ENCODE peak calls at places on chromosome 20, in six cellular contexts. C, K, B, X, E and U are unnamed samples.

GRCh38 chr20:17735959-17736621 is 36.3 kb downstream of the BANF2 start:
- DNase-seq in K (no peak), C (no peak), B (no peak), X (no peak), E (no peak), U (no peak)

GRCh38 chr20:24754691-24755090 is 194.4 kb upstream of the CST7 start:
- DNase-seq in X (no peak), K (no peak), E (no peak), C (no peak), B (no peak), U (no peak)

GRCh38 chr20:56151834-56152233 is 96.7 kb upstream of the MC3R start:
- DNase-seq in B (no peak), X (no peak), K (no peak), C (no peak), E (no peak), U (no peak)

GRCh38 chr20:36441416-36441815 is 99.9 kb upstream of the MYL9 start:
- DNase-seq in E (no peak), C (no peak), X (no peak), B (no peak), K (no peak), U (no peak)

GRCh38 chr20:44494681-44495080 is 19.0 kb downstream of the TTPAL start:
- DNase-seq in K (no peak), B (no peak), C (no peak), E (no peak), X (no peak), U (no peak)

GRCh38 chr20:36482044-36482473 is 59.3 kb upstream of the MYL9 start:
- DNase-seq in X (peak), C (no peak), K (no peak), E (no peak), B (no peak), U (no peak)

GRCh38 chr20:12570371-12570770 is 438.4 kb upstream of the SPTLC3 start:
- DNase-seq in E (no peak), X (no peak), C (no peak), K (no peak), B (peak), U (no peak)

GRCh38 chr20:44006126-44006525 is 91.5 kb downstream of the TOX2 start:
- DNase-seq in E (no peak), B (no peak), X (no peak), C (no peak), K (no peak), U (no peak)

GRCh38 chr20:51569815-51570741 is 27.6 kb upstream of the NFATC2 start:
- DNase-seq in E (no peak), B (no peak), C (no peak), X (no peak), K (no peak), U (no peak)

GRCh38 chr20:6863355-6863754 is 95.9 kb downstream of the BMP2 start:
- DNase-seq in K (no peak), E (no peak), B (no peak), C (no peak), X (no peak), U (no peak)
- TF ChIP-seq CTCF in K (no peak), E (no peak), B (no peak), C (no peak), X (no peak), U (no peak)

DNA sequence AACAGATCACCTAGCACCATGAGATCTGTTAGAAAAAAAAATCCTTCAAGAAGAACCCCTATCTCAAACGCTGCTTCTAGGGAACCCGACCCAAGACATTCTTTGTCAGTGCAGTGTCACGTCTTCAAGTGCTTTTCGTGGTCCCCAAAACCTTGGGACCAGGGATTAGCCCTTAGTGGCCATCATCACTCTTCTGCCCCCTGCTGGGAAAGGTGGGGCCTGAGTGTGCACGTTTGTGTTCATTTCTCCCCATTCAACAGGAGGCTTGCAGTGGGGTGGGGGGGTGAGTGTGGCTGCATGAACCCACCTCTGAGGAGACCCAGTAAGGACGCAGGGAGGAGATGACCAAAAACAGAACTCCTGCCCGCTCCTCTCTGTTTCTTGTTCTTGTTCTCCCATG is 218.2 kb upstream of the RNF24 start:
- DNase-seq in C (no peak), E (no peak), B (no peak), X (no peak), K (no peak), U (no peak)
- TF ChIP-seq CTCF in C (no peak), E (no peak), B (no peak), X (no peak), K (no peak), U (peak)

DNA sequence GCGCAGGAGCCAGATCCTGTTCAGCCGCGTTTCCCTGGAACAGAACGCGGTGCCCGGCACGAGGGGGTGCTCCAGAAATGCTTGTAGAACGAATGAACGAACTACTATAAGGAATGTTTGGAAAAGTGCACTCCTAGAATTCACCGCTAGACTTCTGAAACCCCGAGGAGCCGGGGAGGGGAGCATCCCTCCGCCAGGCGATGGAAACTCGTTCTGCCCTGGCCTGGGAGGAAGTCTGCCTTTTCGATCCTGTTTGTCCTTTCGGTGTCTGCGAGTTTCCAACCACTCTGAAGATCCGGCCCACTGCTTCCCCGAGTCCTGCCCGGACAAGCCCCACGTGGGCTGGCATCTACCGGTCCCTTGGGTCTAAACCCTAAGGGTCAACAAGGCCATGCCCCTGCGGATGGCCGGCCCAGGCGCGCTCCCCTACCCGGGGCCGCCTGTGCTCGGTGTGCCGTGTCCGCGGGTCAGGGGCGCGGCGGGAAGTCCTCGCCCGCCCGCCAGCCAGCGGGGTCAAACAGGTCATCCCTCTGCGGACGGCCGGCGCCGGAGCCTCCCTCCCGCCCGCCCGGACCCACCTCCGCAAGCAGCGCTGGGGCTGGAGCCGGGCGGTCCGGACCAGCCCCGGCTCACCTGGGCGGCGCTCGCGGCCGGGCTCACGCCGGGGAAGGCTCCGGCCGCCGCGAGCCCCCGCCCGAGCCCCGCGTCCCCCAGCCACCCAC is 521 bp downstream of the SULF2 start:
- DNase-seq in B (peak), X (no peak), C (peak), K (peak), E (no peak), U (no peak)
- TF ChIP-seq CTCF in B (peak), X (peak), C (peak), K (no peak), E (no peak), U (no peak)

GRCh38 chr20:2475850-2476741 is 5.5 kb upstream of the SNRPB start:
- DNase-seq in K (no peak), E (no peak), C (no peak), X (no peak), B (no peak), U (no peak)

GRCh38 chr20:2480381-2480780 is 9.8 kb upstream of the SNRPB start:
- DNase-seq in C (no peak), X (no peak), B (no peak), E (no peak), K (no peak), U (no peak)

DNA sequence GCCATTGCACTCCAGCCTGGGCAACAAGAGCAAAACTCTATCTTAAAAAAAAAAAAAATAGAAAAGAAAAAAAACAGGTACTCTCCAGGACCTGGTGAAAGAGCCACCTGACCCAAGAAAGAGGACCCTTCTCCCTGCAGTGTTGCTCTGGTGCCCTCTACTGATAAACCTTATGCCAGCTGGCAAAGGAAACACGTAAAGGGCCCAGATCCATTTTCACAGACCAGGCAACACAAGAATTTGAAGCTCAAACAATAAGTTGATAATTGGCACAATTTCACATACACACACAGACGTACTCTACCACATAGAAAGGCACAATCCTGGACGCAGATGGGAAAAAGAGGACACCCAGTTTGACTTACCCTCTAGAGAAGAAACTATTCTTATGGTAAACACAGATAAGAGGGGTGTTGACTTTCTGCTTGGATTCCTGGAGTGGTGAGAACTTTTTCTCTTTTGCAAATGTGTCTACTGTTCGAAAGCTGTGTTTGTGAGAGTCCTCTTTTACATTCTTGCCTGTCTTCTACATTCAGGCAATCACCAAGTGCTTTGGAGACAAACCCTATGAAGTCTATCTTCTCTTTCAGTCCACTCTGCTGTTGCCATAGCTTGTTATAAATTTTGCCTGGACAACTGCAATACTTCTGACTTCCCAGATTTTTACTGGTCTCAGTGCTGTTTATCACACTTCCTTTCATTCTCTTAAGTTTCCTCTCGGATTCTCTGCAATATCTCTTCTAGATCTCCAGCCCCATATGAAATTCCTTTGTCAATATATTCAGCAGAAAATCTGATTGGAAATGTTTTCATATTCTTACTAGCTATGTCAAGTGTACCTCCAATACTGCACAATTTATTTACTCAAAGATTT is 6.4 kb upstream of the SNRPB start:
- DNase-seq in B (peak), E (no peak), K (no peak), C (no peak), X (no peak), U (no peak)
- TF ChIP-seq CTCF in B (peak), E (no peak), K (peak), C (no peak), X (no peak), U (peak)

DNA sequence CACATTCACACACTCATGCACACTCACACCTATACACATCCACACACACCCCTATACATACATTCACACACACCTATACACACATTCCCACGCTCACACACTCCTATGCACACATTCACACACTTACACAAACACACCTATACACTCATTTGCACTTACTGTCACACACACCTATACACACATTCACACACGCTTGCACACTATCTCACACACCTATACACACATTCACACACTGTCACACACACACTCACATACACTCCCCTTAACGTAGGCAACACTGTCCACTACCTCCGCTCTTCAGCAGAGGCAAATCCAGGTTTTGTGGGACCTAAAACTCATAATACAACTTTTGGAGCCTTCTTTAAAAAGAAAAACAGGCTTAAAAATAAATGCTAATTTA is 487.7 kb upstream of the CDH4 start:
- DNase-seq in K (no peak), C (no peak), E (no peak), X (no peak), B (no peak), U (no peak)
- TF ChIP-seq CTCF in K (no peak), C (no peak), E (no peak), X (no peak), B (no peak), U (no peak)

DNA sequence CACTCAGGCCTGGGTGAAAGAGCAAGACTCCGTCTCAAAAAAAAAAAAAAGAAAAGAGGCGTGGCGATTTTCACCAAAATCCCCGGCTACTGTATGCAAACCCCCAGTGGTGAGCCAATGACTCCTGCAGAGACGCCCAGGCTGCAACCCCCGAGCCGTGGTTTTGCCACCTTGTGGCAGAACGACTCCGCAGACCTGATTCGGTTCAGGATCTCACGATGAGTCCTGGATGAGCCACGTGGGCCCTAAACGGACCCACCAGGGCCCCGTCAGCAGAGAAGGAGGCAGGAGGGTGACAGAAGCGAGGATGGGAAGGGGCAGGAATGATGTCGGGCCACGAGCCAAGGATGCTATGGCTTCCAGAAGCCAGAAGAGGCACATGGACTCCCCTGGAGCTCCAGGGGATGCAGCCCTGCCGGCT is 42.5 kb downstream of the SLC2A4RG start:
- DNase-seq in X (no peak), B (no peak), E (peak), K (no peak), C (no peak), U (no peak)
- TF ChIP-seq CTCF in X (no peak), B (peak), E (peak), K (no peak), C (no peak), U (no peak)

DNA sequence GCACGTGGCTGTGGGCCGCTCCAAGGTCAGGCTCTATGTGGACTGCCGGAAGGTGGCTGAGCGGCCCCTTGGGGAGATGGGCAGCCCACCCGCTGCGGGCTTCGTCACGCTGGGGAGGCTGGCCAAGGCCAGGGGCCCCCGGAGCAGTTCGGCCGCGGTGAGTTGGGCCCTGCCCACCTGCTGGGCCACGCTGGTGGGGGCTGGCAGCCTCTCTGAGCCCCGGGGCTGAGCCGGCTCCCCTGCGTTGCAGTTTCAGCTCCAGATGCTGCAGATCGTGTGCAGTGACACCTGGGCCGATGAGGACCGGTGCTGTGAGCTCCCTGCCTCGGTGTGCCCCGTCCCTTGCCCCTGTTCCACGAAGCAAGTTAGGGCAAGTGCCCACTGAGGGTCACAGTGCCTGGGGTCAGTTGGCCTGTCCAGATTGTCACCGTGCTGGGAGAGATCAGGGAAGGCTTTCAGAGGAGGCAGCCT is 27.1 kb downstream of the COL20A1 start:
- DNase-seq in E (no peak), X (no peak), B (no peak), C (no peak), K (no peak), U (no peak)
- TF ChIP-seq CTCF in E (no peak), X (no peak), B (no peak), C (no peak), K (no peak), U (no peak)

GRCh38 chr20:16699287-16699686 is 30.5 kb upstream of the SNRPB2 start:
- DNase-seq in B (no peak), K (no peak), E (no peak), C (no peak), X (no peak), U (no peak)

GRCh38 chr20:16695633-16696032 is 34.2 kb upstream of the SNRPB2 start:
- DNase-seq in X (no peak), B (no peak), K (no peak), E (no peak), C (no peak), U (no peak)

GRCh38 chr20:16703570-16703969 is 26.3 kb upstream of the SNRPB2 start:
- DNase-seq in E (no peak), C (no peak), B (no peak), K (no peak), X (no peak), U (no peak)

DNA sequence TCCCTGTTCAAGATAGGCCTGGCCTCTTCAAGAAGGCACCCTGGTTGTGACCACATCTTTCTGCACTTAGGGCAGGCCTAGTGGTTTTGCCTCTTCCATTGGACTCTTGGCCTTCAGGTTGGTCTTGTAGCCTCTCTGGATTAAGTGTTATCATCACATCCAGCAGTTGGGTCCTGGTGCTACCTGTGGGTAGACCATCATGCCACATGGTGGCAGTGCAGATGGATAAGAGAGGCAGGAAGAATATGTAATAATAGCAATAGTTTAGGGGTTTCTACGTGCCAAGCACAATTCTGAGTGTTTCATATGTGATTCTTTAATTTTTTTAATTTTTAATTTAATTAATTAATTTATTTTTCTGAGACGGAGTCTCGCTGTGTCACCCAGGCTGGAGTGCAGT is 28.5 kb upstream of the SNRPB2 start:
- DNase-seq in E (no peak), K (no peak), C (no peak), B (peak), X (no peak), U (peak)
- TF ChIP-seq CTCF in E (peak), K (peak), C (peak), B (peak), X (no peak), U (peak)